ENCODE peak calls at places on chromosomes 5 and 9, in nine cellular contexts. One of them, this sample, is unnamed. For H3K27me3, the result is how much of the 10 kb centered on the place peaks cover.

GRCh38 chr5:163505049-163505474 is 357 bp upstream of the MAT2B start:
- DNase-seq in fibroblast of lung: no peak
- DNase-seq in neural progenitor cell: no peak
- DNase-seq in heart left ventricle: no peak
- DNase-seq in transverse colon: no peak
- DNase-seq in tibial nerve: no peak
- DNase-seq in IMR-90: no peak
- DNase-seq in gastrocnemius medialis: no peak
- DNase-seq in GM06990: no peak
- DNase-seq in this sample: no peak

GRCh38 chr5:130652178-130652577 is 512.9 kb downstream of the HINT1 start:
- DNase-seq in fibroblast of lung: peak
- DNase-seq in neural progenitor cell: no peak
- DNase-seq in heart left ventricle: no peak
- DNase-seq in transverse colon: no peak
- DNase-seq in tibial nerve: no peak
- DNase-seq in IMR-90: no peak
- DNase-seq in gastrocnemius medialis: no peak
- DNase-seq in GM06990: no peak
- DNase-seq in this sample: no peak

GRCh38 chr9:79352322-79352721 is 219.4 kb upstream of the TLE4 start:
- DNase-seq in fibroblast of lung: no peak
- DNase-seq in neural progenitor cell: no peak
- DNase-seq in heart left ventricle: no peak
- DNase-seq in transverse colon: no peak
- DNase-seq in tibial nerve: no peak
- DNase-seq in IMR-90: no peak
- DNase-seq in gastrocnemius medialis: no peak
- DNase-seq in GM06990: no peak
- DNase-seq in this sample: no peak

GRCh38 chr5:10478436-10478835 is 36.8 kb downstream of the ROPN1L start:
- DNase-seq in fibroblast of lung: peak
- DNase-seq in neural progenitor cell: no peak
- DNase-seq in heart left ventricle: no peak
- DNase-seq in transverse colon: no peak
- DNase-seq in tibial nerve: no peak
- DNase-seq in IMR-90: peak
- DNase-seq in gastrocnemius medialis: no peak
- DNase-seq in GM06990: no peak
- DNase-seq in this sample: no peak

GRCh38 chr9:5851445-5851844 is 18.5 kb upstream of the ERMP1 start:
- DNase-seq in fibroblast of lung: peak
- DNase-seq in neural progenitor cell: no peak
- DNase-seq in heart left ventricle: no peak
- DNase-seq in transverse colon: peak
- DNase-seq in tibial nerve: no peak
- DNase-seq in IMR-90: peak
- DNase-seq in gastrocnemius medialis: no peak
- DNase-seq in GM06990: peak
- DNase-seq in this sample: no peak

GRCh38 chr5:1211701-1212100 is 10.3 kb downstream of the SLC6A19 start:
- DNase-seq in fibroblast of lung: no peak
- DNase-seq in neural progenitor cell: no peak
- DNase-seq in heart left ventricle: no peak
- DNase-seq in transverse colon: no peak
- DNase-seq in tibial nerve: no peak
- DNase-seq in IMR-90: no peak
- DNase-seq in gastrocnemius medialis: no peak
- DNase-seq in GM06990: no peak
- DNase-seq in this sample: no peak

GRCh38 chr9:122961139-122961538 is 20.3 kb downstream of the RABGAP1 start:
- DNase-seq in fibroblast of lung: no peak
- DNase-seq in neural progenitor cell: no peak
- DNase-seq in heart left ventricle: no peak
- DNase-seq in transverse colon: no peak
- DNase-seq in tibial nerve: no peak
- DNase-seq in IMR-90: no peak
- DNase-seq in gastrocnemius medialis: no peak
- DNase-seq in GM06990: no peak
- DNase-seq in this sample: no peak

GRCh38 chr5:1551426-1551825 is 27.7 kb upstream of the LPCAT1 start:
- DNase-seq in fibroblast of lung: no peak
- DNase-seq in neural progenitor cell: no peak
- DNase-seq in heart left ventricle: no peak
- DNase-seq in transverse colon: no peak
- DNase-seq in tibial nerve: no peak
- DNase-seq in IMR-90: no peak
- DNase-seq in gastrocnemius medialis: no peak
- DNase-seq in GM06990: no peak
- DNase-seq in this sample: no peak

GRCh38 chr5:36928947-36929346 is 52.4 kb downstream of the NIPBL start:
- DNase-seq in fibroblast of lung: peak
- DNase-seq in neural progenitor cell: no peak
- DNase-seq in heart left ventricle: no peak
- DNase-seq in transverse colon: no peak
- DNase-seq in tibial nerve: no peak
- DNase-seq in IMR-90: peak
- DNase-seq in gastrocnemius medialis: no peak
- DNase-seq in GM06990: no peak
- DNase-seq in this sample: peak
- H3K4me3 ChIP-seq in fibroblast of lung: no peak
- H3K4me3 ChIP-seq in neural progenitor cell: no peak
- H3K4me3 ChIP-seq in heart left ventricle: no peak
- H3K4me3 ChIP-seq in transverse colon: no peak
- H3K4me3 ChIP-seq in tibial nerve: no peak
- H3K4me3 ChIP-seq in IMR-90: no peak
- H3K4me3 ChIP-seq in gastrocnemius medialis: no peak
- H3K4me3 ChIP-seq in GM06990: no peak
- H3K4me3 ChIP-seq in this sample: no peak

GRCh38 chr5:139764250-139764791 is 31.3 kb upstream of the PSD2 start:
- DNase-seq in fibroblast of lung: no peak
- DNase-seq in neural progenitor cell: peak
- DNase-seq in heart left ventricle: no peak
- DNase-seq in transverse colon: no peak
- DNase-seq in tibial nerve: no peak
- DNase-seq in IMR-90: no peak
- DNase-seq in gastrocnemius medialis: no peak
- DNase-seq in GM06990: no peak
- DNase-seq in this sample: no peak

GRCh38 chr5:139765040-139765408 is 30.6 kb upstream of the PSD2 start:
- DNase-seq in fibroblast of lung: no peak
- DNase-seq in neural progenitor cell: no peak
- DNase-seq in heart left ventricle: no peak
- DNase-seq in transverse colon: no peak
- DNase-seq in tibial nerve: no peak
- DNase-seq in IMR-90: no peak
- DNase-seq in gastrocnemius medialis: no peak
- DNase-seq in GM06990: no peak
- DNase-seq in this sample: no peak

GRCh38 chr5:139762624-139763170 is 32.9 kb upstream of the PSD2 start:
- DNase-seq in fibroblast of lung: no peak
- DNase-seq in neural progenitor cell: no peak
- DNase-seq in heart left ventricle: no peak
- DNase-seq in transverse colon: no peak
- DNase-seq in tibial nerve: no peak
- DNase-seq in IMR-90: no peak
- DNase-seq in gastrocnemius medialis: no peak
- DNase-seq in GM06990: no peak
- DNase-seq in this sample: no peak

GRCh38 chr5:139765409-139766217 is 30.0 kb upstream of the PSD2 start:
- DNase-seq in fibroblast of lung: peak
- DNase-seq in neural progenitor cell: peak
- DNase-seq in heart left ventricle: peak
- DNase-seq in transverse colon: peak
- DNase-seq in tibial nerve: peak
- DNase-seq in IMR-90: peak
- DNase-seq in gastrocnemius medialis: peak
- DNase-seq in GM06990: peak
- DNase-seq in this sample: peak

DNA sequence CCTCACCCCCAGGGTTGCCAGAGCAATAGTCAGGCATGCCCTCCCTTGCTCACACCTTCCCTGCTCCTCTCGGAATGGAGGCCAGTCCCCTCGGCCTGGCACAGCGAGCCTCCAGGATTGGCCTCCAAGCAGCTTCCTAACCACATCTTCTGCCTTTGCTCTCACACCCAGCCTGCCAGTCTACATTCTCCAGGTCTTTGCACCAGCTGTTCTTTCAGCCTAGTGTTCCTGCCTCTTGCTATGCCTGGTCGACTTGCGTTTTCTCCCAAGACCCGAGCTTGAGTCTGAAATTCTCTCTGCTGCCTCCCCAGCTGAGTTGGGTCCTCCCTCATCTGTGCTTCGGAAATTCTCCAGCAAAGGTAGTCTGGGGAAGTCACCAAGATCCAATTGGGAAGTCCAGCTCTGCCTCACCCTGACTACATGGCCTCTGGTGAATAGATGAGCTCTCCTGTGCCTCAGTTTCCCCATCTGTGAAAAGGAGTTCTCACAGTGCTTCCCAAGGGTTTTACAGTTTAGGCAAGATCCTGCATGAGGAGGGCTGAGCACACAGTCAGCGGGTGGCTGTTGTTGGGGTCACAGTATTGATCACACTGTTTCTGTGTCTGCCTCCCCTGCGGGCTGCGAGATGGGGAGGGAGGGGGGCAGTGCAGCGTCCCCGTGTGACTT is 31.9 kb upstream of the PSD2 start:
- DNase-seq in fibroblast of lung: no peak
- DNase-seq in neural progenitor cell: no peak
- DNase-seq in heart left ventricle: no peak
- DNase-seq in transverse colon: no peak
- DNase-seq in tibial nerve: no peak
- DNase-seq in IMR-90: no peak
- DNase-seq in gastrocnemius medialis: no peak
- DNase-seq in GM06990: no peak
- DNase-seq in this sample: no peak
- TF ChIP-seq CTCF in fibroblast of lung: no peak
- TF ChIP-seq CTCF in neural progenitor cell: no peak
- TF ChIP-seq CTCF in heart left ventricle: no peak
- TF ChIP-seq CTCF in transverse colon: no peak
- TF ChIP-seq CTCF in tibial nerve: no peak
- TF ChIP-seq CTCF in IMR-90: no peak
- TF ChIP-seq CTCF in gastrocnemius medialis: no peak
- TF ChIP-seq CTCF in GM06990: no peak
- TF ChIP-seq CTCF in this sample: no peak

DNA sequence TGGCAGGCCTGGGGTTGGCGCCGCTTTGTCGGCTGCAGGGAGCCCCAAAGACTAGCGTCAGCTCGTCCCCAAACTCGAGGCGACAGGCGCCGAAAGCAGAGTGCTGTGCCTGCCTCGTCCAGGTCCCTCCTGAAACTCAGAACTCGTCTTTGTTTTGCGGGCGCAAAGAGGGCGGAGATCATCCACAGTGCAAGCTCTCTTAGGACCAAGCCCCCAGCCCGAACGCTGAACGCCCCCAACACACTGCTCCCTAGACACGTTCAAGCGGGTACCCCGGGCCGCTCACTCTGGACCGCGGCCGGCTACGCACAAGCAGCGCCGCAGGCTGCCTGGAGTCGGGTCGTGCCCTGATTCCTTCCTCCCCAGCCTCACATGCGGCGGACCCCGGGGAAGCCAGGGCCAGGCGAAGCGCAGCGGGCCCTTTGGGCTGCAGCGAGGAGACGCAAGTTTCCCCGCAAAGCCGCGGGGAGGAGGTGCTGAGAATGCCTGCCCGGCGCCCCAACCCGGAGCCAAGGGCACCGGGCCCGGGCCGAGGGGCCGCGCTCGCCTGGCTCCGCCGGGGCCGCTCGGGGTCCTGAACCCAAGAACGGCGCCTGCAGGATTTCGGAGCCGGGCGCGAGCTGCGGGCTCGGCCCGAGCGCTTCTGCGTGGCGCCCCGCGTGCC is 852 bp downstream of the FSTL4 start:
- DNase-seq in fibroblast of lung: no peak
- DNase-seq in neural progenitor cell: peak
- DNase-seq in heart left ventricle: no peak
- DNase-seq in transverse colon: no peak
- DNase-seq in tibial nerve: no peak
- DNase-seq in IMR-90: no peak
- DNase-seq in gastrocnemius medialis: no peak
- DNase-seq in GM06990: peak
- DNase-seq in this sample: no peak
- H3K27me3 ChIP-seq in fibroblast of lung: under half
- H3K27me3 ChIP-seq in neural progenitor cell: half or more
- H3K27me3 ChIP-seq in heart left ventricle: half or more
- H3K27me3 ChIP-seq in transverse colon: half or more
- H3K27me3 ChIP-seq in tibial nerve: under half
- H3K27me3 ChIP-seq in IMR-90: under half
- H3K27me3 ChIP-seq in gastrocnemius medialis: under half
- H3K27me3 ChIP-seq in GM06990: under half
- H3K27me3 ChIP-seq in this sample: under half

GRCh38 chr5:83724001-83724400 is 3.3 kb upstream of the HAPLN1 start:
- DNase-seq in fibroblast of lung: no peak
- DNase-seq in neural progenitor cell: no peak
- DNase-seq in heart left ventricle: no peak
- DNase-seq in transverse colon: peak
- DNase-seq in tibial nerve: no peak
- DNase-seq in IMR-90: no peak
- DNase-seq in gastrocnemius medialis: no peak
- DNase-seq in GM06990: no peak
- DNase-seq in this sample: no peak

GRCh38 chr5:83718936-83719495 is 1.6 kb downstream of the HAPLN1 start:
- DNase-seq in fibroblast of lung: no peak
- DNase-seq in neural progenitor cell: no peak
- DNase-seq in heart left ventricle: no peak
- DNase-seq in transverse colon: no peak
- DNase-seq in tibial nerve: no peak
- DNase-seq in IMR-90: no peak
- DNase-seq in gastrocnemius medialis: no peak
- DNase-seq in GM06990: no peak
- DNase-seq in this sample: no peak

GRCh38 chr5:83721878-83722779 is 1.5 kb upstream of the HAPLN1 start:
- DNase-seq in fibroblast of lung: peak
- DNase-seq in neural progenitor cell: peak
- DNase-seq in heart left ventricle: peak
- DNase-seq in transverse colon: peak
- DNase-seq in tibial nerve: peak
- DNase-seq in IMR-90: peak
- DNase-seq in gastrocnemius medialis: no peak
- DNase-seq in GM06990: peak
- DNase-seq in this sample: no peak

GRCh38 chr5:83718195-83718825 is 2.3 kb downstream of the HAPLN1 start:
- DNase-seq in fibroblast of lung: peak
- DNase-seq in neural progenitor cell: peak
- DNase-seq in heart left ventricle: peak
- DNase-seq in transverse colon: peak
- DNase-seq in tibial nerve: no peak
- DNase-seq in IMR-90: peak
- DNase-seq in gastrocnemius medialis: no peak
- DNase-seq in GM06990: no peak
- DNase-seq in this sample: no peak

DNA sequence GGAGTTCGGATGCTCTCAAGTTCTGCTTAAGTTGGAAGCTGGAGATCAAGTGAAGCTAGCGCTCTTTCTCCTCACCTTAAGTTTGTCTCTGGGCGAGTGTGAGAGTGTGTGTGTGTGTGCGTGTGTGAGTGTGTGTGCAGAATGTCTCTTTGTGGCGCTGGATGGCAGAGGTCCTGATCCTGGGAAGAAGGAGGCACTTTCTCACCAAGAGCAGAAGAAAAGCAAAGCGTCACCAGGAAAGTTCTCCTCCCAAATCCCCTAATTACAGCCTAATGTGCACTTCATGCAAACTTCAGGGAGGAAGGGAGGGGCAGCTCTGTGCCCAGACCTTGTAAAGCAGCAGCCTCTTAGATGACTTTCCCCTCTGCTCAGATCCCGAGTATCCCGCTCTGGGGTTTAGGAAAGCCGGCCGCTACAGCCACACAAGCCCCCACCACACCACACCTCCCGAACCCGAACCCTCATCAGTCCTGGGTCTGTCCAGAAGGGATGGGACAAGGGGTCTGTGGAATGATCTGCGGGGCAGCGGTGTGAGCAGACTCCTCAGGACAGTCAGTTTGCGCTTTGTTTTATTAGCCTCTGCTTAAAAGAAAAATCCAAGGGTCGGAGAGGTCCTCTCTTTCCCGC is at the start of gene HAPLN1:
- DNase-seq in fibroblast of lung: no peak
- DNase-seq in neural progenitor cell: peak
- DNase-seq in heart left ventricle: no peak
- DNase-seq in transverse colon: no peak
- DNase-seq in tibial nerve: no peak
- DNase-seq in IMR-90: no peak
- DNase-seq in gastrocnemius medialis: no peak
- DNase-seq in GM06990: no peak
- DNase-seq in this sample: no peak
- H3K4me3 ChIP-seq in fibroblast of lung: peak
- H3K4me3 ChIP-seq in neural progenitor cell: peak
- H3K4me3 ChIP-seq in heart left ventricle: peak
- H3K4me3 ChIP-seq in transverse colon: peak
- H3K4me3 ChIP-seq in tibial nerve: peak
- H3K4me3 ChIP-seq in IMR-90: peak
- H3K4me3 ChIP-seq in gastrocnemius medialis: peak
- H3K4me3 ChIP-seq in GM06990: no peak
- H3K4me3 ChIP-seq in this sample: peak

This sample was measured in BJ.